ENCODE peak calls at places on chromosomes 1 and 21, in seven cellular contexts. One of them, this sample, is unnamed.

GRCh38 chr1:19448491-19449439 is 36.6 kb downstream of the CAPZB start:
- DNase-seq in endothelial cell of umbilical vein: peak
- DNase-seq in WTC11: no peak
- DNase-seq in PC-3: peak
- DNase-seq in thoracic aorta: no peak
- DNase-seq in tibial nerve: peak
- DNase-seq in fibroblast of villous mesenchyme: peak
- DNase-seq in this sample: no peak

GRCh38 chr1:54230507-54231339 is 30.8 kb downstream of the MRPL37 start:
- DNase-seq in thoracic aorta: no peak
- DNase-seq in fibroblast of villous mesenchyme: no peak
- DNase-seq in WTC11: no peak
- DNase-seq in PC-3: no peak
- DNase-seq in endothelial cell of umbilical vein: no peak
- DNase-seq in tibial nerve: no peak
- DNase-seq in this sample: no peak

GRCh38 chr1:228794173-228794572 is 58.9 kb downstream of the RHOU start:
- DNase-seq in WTC11: no peak
- DNase-seq in thoracic aorta: no peak
- DNase-seq in fibroblast of villous mesenchyme: no peak
- DNase-seq in endothelial cell of umbilical vein: no peak
- DNase-seq in tibial nerve: no peak
- DNase-seq in PC-3: no peak
- DNase-seq in this sample: no peak

GRCh38 chr1:89844236-89844807 is 23.5 kb downstream of the LRRC8D start:
- DNase-seq in endothelial cell of umbilical vein: no peak
- DNase-seq in fibroblast of villous mesenchyme: peak
- DNase-seq in WTC11: no peak
- DNase-seq in PC-3: peak
- DNase-seq in tibial nerve: no peak
- DNase-seq in thoracic aorta: no peak
- DNase-seq in this sample: peak

GRCh38 chr1:116095027-116095426 is 16.2 kb upstream of the MAB21L3 start:
- DNase-seq in WTC11: no peak
- DNase-seq in PC-3: no peak
- DNase-seq in endothelial cell of umbilical vein: no peak
- DNase-seq in thoracic aorta: no peak
- DNase-seq in fibroblast of villous mesenchyme: no peak
- DNase-seq in tibial nerve: no peak
- DNase-seq in this sample: no peak

GRCh38 chr1:66395202-66396061 is 138.5 kb upstream of the SGIP1 start:
- DNase-seq in endothelial cell of umbilical vein: no peak
- DNase-seq in thoracic aorta: no peak
- DNase-seq in WTC11: no peak
- DNase-seq in PC-3: no peak
- DNase-seq in fibroblast of villous mesenchyme: no peak
- DNase-seq in tibial nerve: no peak
- DNase-seq in this sample: no peak

GRCh38 chr21:18951291-18952038 is 547.9 kb upstream of the TMPRSS15 start:
- DNase-seq in tibial nerve: no peak
- DNase-seq in thoracic aorta: no peak
- DNase-seq in PC-3: peak
- DNase-seq in fibroblast of villous mesenchyme: no peak
- DNase-seq in endothelial cell of umbilical vein: no peak
- DNase-seq in WTC11: peak
- DNase-seq in this sample: no peak

GRCh38 chr1:232627645-232628334 is 2.1 kb downstream of the SIPA1L2 start:
- DNase-seq in fibroblast of villous mesenchyme: peak
- DNase-seq in WTC11: no peak
- DNase-seq in tibial nerve: no peak
- DNase-seq in thoracic aorta: no peak
- DNase-seq in PC-3: peak
- DNase-seq in endothelial cell of umbilical vein: peak
- DNase-seq in this sample: no peak

GRCh38 chr1:85321237-85321964 is 45.0 kb upstream of the BCL10 start:
- DNase-seq in WTC11: no peak
- DNase-seq in fibroblast of villous mesenchyme: peak
- DNase-seq in PC-3: peak
- DNase-seq in tibial nerve: no peak
- DNase-seq in thoracic aorta: no peak
- DNase-seq in endothelial cell of umbilical vein: peak
- DNase-seq in this sample: no peak

DNA sequence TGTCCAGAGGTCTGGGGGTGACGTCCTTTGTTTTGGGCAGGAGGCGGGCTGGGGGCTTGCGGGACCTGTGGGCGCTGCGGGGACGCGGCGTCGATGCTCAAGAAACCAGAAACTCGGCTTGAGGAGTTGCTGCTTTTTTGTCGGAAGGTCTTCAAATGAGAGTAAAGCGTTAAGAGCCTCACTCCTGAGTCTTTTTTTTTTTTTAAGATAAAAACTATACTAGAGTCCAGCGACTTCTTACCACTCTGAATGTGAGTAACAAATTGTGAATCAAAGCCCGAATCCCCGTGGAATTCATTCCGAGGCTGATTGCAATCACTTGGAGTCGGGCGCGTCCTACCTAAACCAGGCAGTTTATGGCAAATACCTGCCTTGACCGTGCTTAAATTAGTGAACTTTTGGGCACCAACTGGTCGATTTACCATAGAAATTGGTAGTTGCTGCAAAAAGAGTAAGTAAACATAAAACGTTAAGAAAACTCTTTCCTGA is 583 bp downstream of the GPSM2 start:
- DNase-seq in endothelial cell of umbilical vein: peak
- DNase-seq in fibroblast of villous mesenchyme: peak
- DNase-seq in tibial nerve: peak
- DNase-seq in thoracic aorta: no peak
- DNase-seq in WTC11: no peak
- DNase-seq in PC-3: peak
- DNase-seq in this sample: peak
- TF ChIP-seq CTCF in endothelial cell of umbilical vein: no peak
- TF ChIP-seq CTCF in fibroblast of villous mesenchyme: no peak
- TF ChIP-seq CTCF in tibial nerve: no peak
- TF ChIP-seq CTCF in thoracic aorta: no peak
- TF ChIP-seq CTCF in WTC11: no peak
- TF ChIP-seq CTCF in PC-3: no peak
- TF ChIP-seq CTCF in this sample: no peak

GRCh38 chr1:187816646-187817045 is 987.9 kb downstream of the PLA2G4A start:
- DNase-seq in fibroblast of villous mesenchyme: no peak
- DNase-seq in PC-3: no peak
- DNase-seq in thoracic aorta: no peak
- DNase-seq in WTC11: no peak
- DNase-seq in tibial nerve: no peak
- DNase-seq in endothelial cell of umbilical vein: no peak
- DNase-seq in this sample: no peak

GRCh38 chr1:187819081-187819480 is 990.3 kb downstream of the PLA2G4A start:
- DNase-seq in tibial nerve: no peak
- DNase-seq in thoracic aorta: no peak
- DNase-seq in PC-3: no peak
- DNase-seq in endothelial cell of umbilical vein: no peak
- DNase-seq in fibroblast of villous mesenchyme: no peak
- DNase-seq in WTC11: no peak
- DNase-seq in this sample: no peak

GRCh38 chr1:187817782-187818181 is 989.0 kb downstream of the PLA2G4A start:
- DNase-seq in WTC11: no peak
- DNase-seq in fibroblast of villous mesenchyme: no peak
- DNase-seq in endothelial cell of umbilical vein: no peak
- DNase-seq in thoracic aorta: no peak
- DNase-seq in PC-3: peak
- DNase-seq in tibial nerve: no peak
- DNase-seq in this sample: no peak
- TF ChIP-seq CTCF in WTC11: no peak
- TF ChIP-seq CTCF in fibroblast of villous mesenchyme: peak
- TF ChIP-seq CTCF in endothelial cell of umbilical vein: no peak
- TF ChIP-seq CTCF in thoracic aorta: no peak
- TF ChIP-seq CTCF in PC-3: no peak
- TF ChIP-seq CTCF in tibial nerve: no peak
- TF ChIP-seq CTCF in this sample: peak

GRCh38 chr1:43992232-43992995 is 1.0 kb downstream of the CCDC24 start:
- DNase-seq in endothelial cell of umbilical vein: no peak
- DNase-seq in fibroblast of villous mesenchyme: no peak
- DNase-seq in PC-3: no peak
- DNase-seq in thoracic aorta: no peak
- DNase-seq in tibial nerve: no peak
- DNase-seq in WTC11: no peak
- DNase-seq in this sample: no peak

GRCh38 chr1:43991200-43991475 is 261 bp upstream of the CCDC24 start:
- DNase-seq in PC-3: no peak
- DNase-seq in tibial nerve: no peak
- DNase-seq in thoracic aorta: no peak
- DNase-seq in WTC11: no peak
- DNase-seq in endothelial cell of umbilical vein: no peak
- DNase-seq in fibroblast of villous mesenchyme: no peak
- DNase-seq in this sample: no peak

GRCh38 chr1:43993206-43993914 is 2.0 kb downstream of the CCDC24 start:
- DNase-seq in endothelial cell of umbilical vein: no peak
- DNase-seq in tibial nerve: no peak
- DNase-seq in fibroblast of villous mesenchyme: no peak
- DNase-seq in WTC11: no peak
- DNase-seq in PC-3: no peak
- DNase-seq in thoracic aorta: no peak
- DNase-seq in this sample: no peak

GRCh38 chr1:43991476-43992231 is at the start of gene CCDC24:
- DNase-seq in thoracic aorta: peak
- DNase-seq in PC-3: peak
- DNase-seq in tibial nerve: peak
- DNase-seq in endothelial cell of umbilical vein: peak
- DNase-seq in fibroblast of villous mesenchyme: peak
- DNase-seq in WTC11: peak
- DNase-seq in this sample: peak

GRCh38 chr1:43990271-43991199 is 864 bp upstream of the CCDC24 start:
- DNase-seq in tibial nerve: no peak
- DNase-seq in endothelial cell of umbilical vein: no peak
- DNase-seq in PC-3: no peak
- DNase-seq in fibroblast of villous mesenchyme: no peak
- DNase-seq in thoracic aorta: no peak
- DNase-seq in WTC11: no peak
- DNase-seq in this sample: no peak
- TF ChIP-seq CTCF in tibial nerve: no peak
- TF ChIP-seq CTCF in endothelial cell of umbilical vein: no peak
- TF ChIP-seq CTCF in PC-3: peak
- TF ChIP-seq CTCF in fibroblast of villous mesenchyme: no peak
- TF ChIP-seq CTCF in thoracic aorta: no peak
- TF ChIP-seq CTCF in WTC11: no peak
- TF ChIP-seq CTCF in this sample: peak

GRCh38 chr21:29343517-29343916 is 44.8 kb downstream of the BACH1 start:
- DNase-seq in WTC11: no peak
- DNase-seq in PC-3: no peak
- DNase-seq in thoracic aorta: no peak
- DNase-seq in fibroblast of villous mesenchyme: peak
- DNase-seq in tibial nerve: no peak
- DNase-seq in endothelial cell of umbilical vein: peak
- DNase-seq in this sample: no peak

GRCh38 chr21:29338256-29338655 is 39.5 kb downstream of the BACH1 start:
- DNase-seq in PC-3: no peak
- DNase-seq in thoracic aorta: no peak
- DNase-seq in fibroblast of villous mesenchyme: no peak
- DNase-seq in WTC11: no peak
- DNase-seq in endothelial cell of umbilical vein: no peak
- DNase-seq in tibial nerve: no peak
- DNase-seq in this sample: no peak

GRCh38 chr21:29346281-29346680 is 47.6 kb downstream of the BACH1 start:
- DNase-seq in PC-3: no peak
- DNase-seq in endothelial cell of umbilical vein: no peak
- DNase-seq in thoracic aorta: no peak
- DNase-seq in tibial nerve: no peak
- DNase-seq in WTC11: no peak
- DNase-seq in fibroblast of villous mesenchyme: no peak
- DNase-seq in this sample: no peak

GRCh38 chr21:29340228-29340627 is 41.5 kb downstream of the BACH1 start:
- DNase-seq in tibial nerve: no peak
- DNase-seq in PC-3: no peak
- DNase-seq in thoracic aorta: no peak
- DNase-seq in endothelial cell of umbilical vein: no peak
- DNase-seq in WTC11: no peak
- DNase-seq in fibroblast of villous mesenchyme: peak
- DNase-seq in this sample: no peak

DNA sequence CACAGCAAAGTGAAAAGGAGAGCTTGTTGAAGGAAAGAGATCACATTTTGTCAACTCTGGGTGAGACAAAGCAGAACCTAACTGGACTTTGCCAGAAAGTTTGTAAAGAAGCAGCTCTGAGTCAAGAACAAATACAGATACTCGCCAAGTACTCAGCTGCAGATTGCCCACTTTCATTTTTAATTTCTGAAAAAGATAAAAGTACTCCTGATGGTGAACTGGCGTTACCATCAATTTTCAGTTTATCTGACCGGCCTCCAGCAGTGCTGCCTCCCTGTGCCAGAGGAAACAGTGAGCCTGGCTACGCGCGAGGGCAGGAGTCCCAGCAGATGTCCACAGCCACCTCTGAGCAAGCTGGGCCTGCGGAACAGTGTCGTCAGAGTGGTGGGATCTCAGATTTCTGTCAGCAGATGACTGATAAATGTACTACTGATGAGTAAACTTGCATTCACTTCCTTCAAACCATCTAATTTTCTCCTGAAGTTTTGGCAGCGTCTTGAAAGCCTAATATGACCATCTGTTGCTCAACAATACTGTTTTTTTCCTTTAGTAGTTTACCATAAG is 43.8 kb downstream of the BACH1 start:
- DNase-seq in fibroblast of villous mesenchyme: peak
- DNase-seq in endothelial cell of umbilical vein: peak
- DNase-seq in tibial nerve: peak
- DNase-seq in thoracic aorta: peak
- DNase-seq in WTC11: no peak
- DNase-seq in PC-3: peak
- DNase-seq in this sample: peak
- TF ChIP-seq CTCF in fibroblast of villous mesenchyme: no peak
- TF ChIP-seq CTCF in endothelial cell of umbilical vein: no peak
- TF ChIP-seq CTCF in tibial nerve: no peak
- TF ChIP-seq CTCF in thoracic aorta: no peak
- TF ChIP-seq CTCF in WTC11: no peak
- TF ChIP-seq CTCF in PC-3: peak
- TF ChIP-seq CTCF in this sample: peak

DNA sequence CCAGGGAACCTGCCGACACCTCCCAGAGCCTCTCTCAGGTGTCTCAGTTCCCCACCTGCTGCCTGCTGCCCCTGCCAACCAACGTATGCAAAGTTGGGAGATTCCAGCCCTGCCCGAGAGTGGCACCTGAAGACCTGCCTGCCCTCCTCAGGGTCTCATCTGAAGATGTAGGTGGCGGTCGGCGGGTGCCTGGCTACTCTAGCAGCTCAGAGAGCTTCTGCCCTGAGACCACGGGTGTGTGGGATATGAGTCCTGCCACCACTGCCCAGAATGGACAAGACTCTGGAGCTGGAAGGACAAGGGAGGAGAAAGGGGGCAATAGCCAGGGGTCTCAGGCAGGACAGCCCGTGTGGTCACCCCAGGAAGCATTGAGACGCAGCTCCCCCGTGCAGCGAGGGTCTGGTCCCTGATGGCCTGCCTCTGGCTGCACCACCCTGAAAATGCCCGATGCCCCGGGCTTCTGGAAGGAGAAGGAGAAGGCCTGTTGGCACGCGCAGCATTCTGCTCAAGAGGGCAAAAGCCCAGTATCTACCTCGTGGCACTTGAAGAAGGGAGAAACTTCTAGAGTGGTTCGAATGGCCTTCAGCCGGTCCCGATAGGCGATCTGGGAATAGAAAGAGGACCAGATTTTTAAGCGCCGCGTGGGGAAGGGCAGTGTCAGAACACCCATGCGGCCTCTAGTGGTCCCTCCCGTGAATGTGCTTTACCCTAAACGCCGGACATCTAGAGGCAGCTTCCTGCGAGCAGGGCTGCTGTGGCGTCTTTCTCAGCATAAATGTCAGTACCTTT is 88.8 kb downstream of the STUM start:
- DNase-seq in thoracic aorta: no peak
- DNase-seq in tibial nerve: peak
- DNase-seq in fibroblast of villous mesenchyme: peak
- DNase-seq in PC-3: no peak
- DNase-seq in endothelial cell of umbilical vein: no peak
- DNase-seq in WTC11: peak
- DNase-seq in this sample: no peak
- TF ChIP-seq CTCF in thoracic aorta: peak
- TF ChIP-seq CTCF in tibial nerve: peak
- TF ChIP-seq CTCF in fibroblast of villous mesenchyme: peak
- TF ChIP-seq CTCF in PC-3: peak
- TF ChIP-seq CTCF in endothelial cell of umbilical vein: no peak
- TF ChIP-seq CTCF in WTC11: no peak
- TF ChIP-seq CTCF in this sample: no peak